ENCODE peak calls at places on chromosomes 2 and 18, in ten cellular contexts. One of them, this sample, is unnamed.

GRCh38 chr2:224802407-224802806 is 86.2 kb upstream of the CCDC195 start:
- DNase-seq in kidney: no peak
- DNase-seq in upper lobe of right lung: no peak
- DNase-seq in left ventricle myocardium inferior: no peak
- DNase-seq in keratinocyte: no peak
- DNase-seq in A549: no peak
- DNase-seq in RWPE1: no peak
- DNase-seq in caudate nucleus: no peak
- DNase-seq in pancreas: no peak
- DNase-seq in fibroblast of lung: no peak
- DNase-seq in this sample: no peak

GRCh38 chr2:197254776-197255521 is 55.6 kb downstream of the ANKRD44 start:
- DNase-seq in kidney: no peak
- DNase-seq in caudate nucleus: no peak
- DNase-seq in A549: no peak
- DNase-seq in pancreas: no peak
- DNase-seq in keratinocyte: no peak
- DNase-seq in fibroblast of lung: no peak
- DNase-seq in upper lobe of right lung: no peak
- DNase-seq in RWPE1: no peak
- DNase-seq in left ventricle myocardium inferior: no peak
- DNase-seq in this sample: no peak

GRCh38 chr2:159677654-159678053 is 34.7 kb upstream of the MARCHF7 start:
- DNase-seq in caudate nucleus: no peak
- DNase-seq in RWPE1: no peak
- DNase-seq in kidney: no peak
- DNase-seq in A549: peak
- DNase-seq in left ventricle myocardium inferior: no peak
- DNase-seq in upper lobe of right lung: no peak
- DNase-seq in fibroblast of lung: peak
- DNase-seq in keratinocyte: no peak
- DNase-seq in pancreas: no peak
- DNase-seq in this sample: no peak

GRCh38 chr18:681985-682384 is 24.5 kb downstream of the TYMS start:
- DNase-seq in kidney: no peak
- DNase-seq in upper lobe of right lung: no peak
- DNase-seq in A549: no peak
- DNase-seq in fibroblast of lung: no peak
- DNase-seq in left ventricle myocardium inferior: no peak
- DNase-seq in RWPE1: no peak
- DNase-seq in caudate nucleus: no peak
- DNase-seq in keratinocyte: no peak
- DNase-seq in pancreas: no peak
- DNase-seq in this sample: no peak

GRCh38 chr2:98295721-98296414 is 50.4 kb upstream of the CNGA3 start:
- DNase-seq in caudate nucleus: no peak
- DNase-seq in keratinocyte: no peak
- DNase-seq in kidney: no peak
- DNase-seq in A549: no peak
- DNase-seq in upper lobe of right lung: no peak
- DNase-seq in left ventricle myocardium inferior: no peak
- DNase-seq in fibroblast of lung: no peak
- DNase-seq in pancreas: no peak
- DNase-seq in RWPE1: no peak
- DNase-seq in this sample: no peak

GRCh38 chr18:3775996-3776395 is 326.0 kb downstream of the TGIF1 start:
- DNase-seq in RWPE1: no peak
- DNase-seq in upper lobe of right lung: no peak
- DNase-seq in caudate nucleus: no peak
- DNase-seq in left ventricle myocardium inferior: no peak
- DNase-seq in A549: no peak
- DNase-seq in keratinocyte: no peak
- DNase-seq in fibroblast of lung: no peak
- DNase-seq in pancreas: no peak
- DNase-seq in kidney: no peak
- DNase-seq in this sample: no peak

GRCh38 chr2:96669539-96670215 is 27.1 kb downstream of the FER1L5 start:
- DNase-seq in RWPE1: no peak
- DNase-seq in pancreas: peak
- DNase-seq in upper lobe of right lung: peak
- DNase-seq in caudate nucleus: no peak
- DNase-seq in A549: no peak
- DNase-seq in left ventricle myocardium inferior: no peak
- DNase-seq in kidney: no peak
- DNase-seq in fibroblast of lung: no peak
- DNase-seq in keratinocyte: no peak
- DNase-seq in this sample: no peak

GRCh38 chr18:50162486-50163304 is 32.3 kb downstream of the MYO5B start:
- DNase-seq in upper lobe of right lung: no peak
- DNase-seq in left ventricle myocardium inferior: no peak
- DNase-seq in fibroblast of lung: no peak
- DNase-seq in caudate nucleus: no peak
- DNase-seq in pancreas: no peak
- DNase-seq in kidney: no peak
- DNase-seq in keratinocyte: no peak
- DNase-seq in RWPE1: no peak
- DNase-seq in A549: no peak
- DNase-seq in this sample: no peak

GRCh38 chr2:113206251-113206650 is 32.5 kb downstream of the PSD4 start:
- DNase-seq in kidney: no peak
- DNase-seq in upper lobe of right lung: no peak
- DNase-seq in RWPE1: no peak
- DNase-seq in caudate nucleus: no peak
- DNase-seq in pancreas: no peak
- DNase-seq in fibroblast of lung: no peak
- DNase-seq in keratinocyte: no peak
- DNase-seq in A549: no peak
- DNase-seq in left ventricle myocardium inferior: no peak
- DNase-seq in this sample: no peak

GRCh38 chr2:45156605-45157004 is 147.4 kb upstream of the SIX2 start:
- DNase-seq in upper lobe of right lung: no peak
- DNase-seq in A549: no peak
- DNase-seq in caudate nucleus: no peak
- DNase-seq in fibroblast of lung: no peak
- DNase-seq in left ventricle myocardium inferior: no peak
- DNase-seq in pancreas: no peak
- DNase-seq in kidney: no peak
- DNase-seq in keratinocyte: no peak
- DNase-seq in RWPE1: no peak
- DNase-seq in this sample: no peak

GRCh38 chr2:119371111-119371510 is 4.3 kb downstream of the DBI start:
- DNase-seq in upper lobe of right lung: no peak
- DNase-seq in pancreas: no peak
- DNase-seq in RWPE1: no peak
- DNase-seq in keratinocyte: no peak
- DNase-seq in fibroblast of lung: no peak
- DNase-seq in caudate nucleus: peak
- DNase-seq in kidney: no peak
- DNase-seq in left ventricle myocardium inferior: no peak
- DNase-seq in A549: no peak
- DNase-seq in this sample: no peak

GRCh38 chr18:36349552-36349951 is 52.0 kb downstream of the FHOD3 start:
- DNase-seq in kidney: peak
- DNase-seq in RWPE1: no peak
- DNase-seq in caudate nucleus: no peak
- DNase-seq in keratinocyte: no peak
- DNase-seq in upper lobe of right lung: no peak
- DNase-seq in A549: peak
- DNase-seq in pancreas: no peak
- DNase-seq in left ventricle myocardium inferior: no peak
- DNase-seq in fibroblast of lung: no peak
- DNase-seq in this sample: no peak

GRCh38 chr2:239035361-239035814 is 187.5 kb downstream of the TWIST2 start:
- DNase-seq in upper lobe of right lung: peak
- DNase-seq in RWPE1: peak
- DNase-seq in left ventricle myocardium inferior: peak
- DNase-seq in A549: no peak
- DNase-seq in kidney: no peak
- DNase-seq in fibroblast of lung: no peak
- DNase-seq in keratinocyte: no peak
- DNase-seq in pancreas: peak
- DNase-seq in caudate nucleus: peak
- DNase-seq in this sample: no peak

DNA sequence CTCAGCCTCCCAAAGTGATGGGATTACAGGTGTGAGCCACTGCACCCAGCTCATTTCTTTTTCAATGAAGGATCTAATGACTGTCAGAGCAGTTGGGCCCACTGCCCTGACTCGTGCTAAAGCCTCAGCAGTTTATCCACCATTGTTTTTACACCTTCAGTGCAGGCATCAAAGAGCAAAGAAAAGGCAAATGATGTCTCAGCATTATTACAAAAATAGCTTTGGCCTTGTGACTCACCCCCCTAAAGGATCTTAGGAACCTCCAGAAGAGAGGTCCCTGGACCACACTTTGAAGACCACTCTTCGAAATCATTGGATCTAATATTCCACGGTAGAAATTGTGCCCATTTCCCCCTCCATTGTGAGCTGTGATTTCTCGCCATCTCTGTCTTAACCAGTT is 21.3 kb downstream of the MLPH start:
- DNase-seq in RWPE1: no peak
- DNase-seq in keratinocyte: no peak
- DNase-seq in A549: no peak
- DNase-seq in upper lobe of right lung: no peak
- DNase-seq in left ventricle myocardium inferior: no peak
- DNase-seq in fibroblast of lung: no peak
- DNase-seq in caudate nucleus: no peak
- DNase-seq in pancreas: no peak
- DNase-seq in kidney: no peak
- DNase-seq in this sample: no peak
- H3K27ac ChIP-seq in RWPE1: no peak
- H3K27ac ChIP-seq in keratinocyte: no peak
- H3K27ac ChIP-seq in A549: peak
- H3K27ac ChIP-seq in upper lobe of right lung: peak
- H3K27ac ChIP-seq in left ventricle myocardium inferior: no peak
- H3K27ac ChIP-seq in fibroblast of lung: no peak
- H3K27ac ChIP-seq in caudate nucleus: no peak
- H3K27ac ChIP-seq in pancreas: no peak
- H3K27ac ChIP-seq in kidney: no peak
- H3K27ac ChIP-seq in this sample: no peak

GRCh38 chr2:121148481-121148880 is 136.5 kb downstream of the TFCP2L1 start:
- DNase-seq in RWPE1: no peak
- DNase-seq in kidney: no peak
- DNase-seq in upper lobe of right lung: no peak
- DNase-seq in fibroblast of lung: no peak
- DNase-seq in caudate nucleus: no peak
- DNase-seq in left ventricle myocardium inferior: no peak
- DNase-seq in A549: no peak
- DNase-seq in keratinocyte: no peak
- DNase-seq in pancreas: no peak
- DNase-seq in this sample: no peak
- H3K27ac ChIP-seq in RWPE1: no peak
- H3K27ac ChIP-seq in kidney: no peak
- H3K27ac ChIP-seq in upper lobe of right lung: no peak
- H3K27ac ChIP-seq in fibroblast of lung: no peak
- H3K27ac ChIP-seq in caudate nucleus: no peak
- H3K27ac ChIP-seq in left ventricle myocardium inferior: peak
- H3K27ac ChIP-seq in A549: no peak
- H3K27ac ChIP-seq in keratinocyte: no peak
- H3K27ac ChIP-seq in pancreas: no peak
- H3K27ac ChIP-seq in this sample: no peak

DNA sequence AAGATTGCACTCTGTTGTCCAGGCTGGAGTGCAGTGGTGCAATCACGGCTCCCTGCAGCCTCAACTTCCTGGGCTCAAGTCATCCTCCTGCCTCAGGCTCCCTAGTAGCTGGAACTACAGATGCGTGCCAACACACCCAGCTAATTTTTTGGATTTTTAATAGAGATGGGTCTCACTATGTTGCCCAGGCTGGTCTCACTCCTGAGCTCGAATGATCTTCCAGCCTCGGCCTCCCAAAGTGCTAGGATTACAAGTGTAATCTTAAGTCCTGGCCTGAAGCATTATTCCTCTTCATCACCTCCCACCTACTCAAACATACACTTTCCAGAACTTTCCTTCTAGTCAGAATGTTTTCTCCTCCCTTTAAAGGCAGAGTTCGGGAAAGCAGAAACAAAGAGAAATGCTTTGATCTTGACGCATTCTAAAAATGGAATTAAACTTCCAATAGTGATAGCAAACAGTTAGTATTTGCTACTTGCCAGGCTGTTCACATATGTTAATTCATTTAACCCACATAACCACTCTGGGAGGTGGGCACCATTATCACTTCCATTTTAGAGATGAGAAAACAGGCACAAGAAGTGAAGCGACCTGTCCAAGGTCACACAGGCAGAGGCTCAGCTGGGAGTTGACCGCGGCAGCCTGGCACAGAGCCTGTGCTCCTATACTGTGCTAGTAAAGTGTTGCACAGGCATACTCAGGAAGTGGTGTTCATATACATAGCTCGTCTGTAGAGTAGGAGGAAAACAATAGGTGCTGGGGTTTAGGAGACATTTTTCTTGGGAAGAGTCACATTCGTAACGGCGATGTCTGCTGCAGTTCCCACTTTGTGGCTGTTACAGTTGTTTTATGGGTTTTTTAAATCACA is 24.6 kb downstream of the TEX44 start:
- DNase-seq in upper lobe of right lung: no peak
- DNase-seq in fibroblast of lung: no peak
- DNase-seq in A549: no peak
- DNase-seq in kidney: no peak
- DNase-seq in keratinocyte: no peak
- DNase-seq in left ventricle myocardium inferior: no peak
- DNase-seq in RWPE1: no peak
- DNase-seq in pancreas: no peak
- DNase-seq in caudate nucleus: no peak
- DNase-seq in this sample: no peak
- H3K27ac ChIP-seq in upper lobe of right lung: no peak
- H3K27ac ChIP-seq in fibroblast of lung: no peak
- H3K27ac ChIP-seq in A549: no peak
- H3K27ac ChIP-seq in kidney: no peak
- H3K27ac ChIP-seq in keratinocyte: peak
- H3K27ac ChIP-seq in left ventricle myocardium inferior: peak
- H3K27ac ChIP-seq in RWPE1: peak
- H3K27ac ChIP-seq in pancreas: no peak
- H3K27ac ChIP-seq in caudate nucleus: no peak
- H3K27ac ChIP-seq in this sample: peak

DNA sequence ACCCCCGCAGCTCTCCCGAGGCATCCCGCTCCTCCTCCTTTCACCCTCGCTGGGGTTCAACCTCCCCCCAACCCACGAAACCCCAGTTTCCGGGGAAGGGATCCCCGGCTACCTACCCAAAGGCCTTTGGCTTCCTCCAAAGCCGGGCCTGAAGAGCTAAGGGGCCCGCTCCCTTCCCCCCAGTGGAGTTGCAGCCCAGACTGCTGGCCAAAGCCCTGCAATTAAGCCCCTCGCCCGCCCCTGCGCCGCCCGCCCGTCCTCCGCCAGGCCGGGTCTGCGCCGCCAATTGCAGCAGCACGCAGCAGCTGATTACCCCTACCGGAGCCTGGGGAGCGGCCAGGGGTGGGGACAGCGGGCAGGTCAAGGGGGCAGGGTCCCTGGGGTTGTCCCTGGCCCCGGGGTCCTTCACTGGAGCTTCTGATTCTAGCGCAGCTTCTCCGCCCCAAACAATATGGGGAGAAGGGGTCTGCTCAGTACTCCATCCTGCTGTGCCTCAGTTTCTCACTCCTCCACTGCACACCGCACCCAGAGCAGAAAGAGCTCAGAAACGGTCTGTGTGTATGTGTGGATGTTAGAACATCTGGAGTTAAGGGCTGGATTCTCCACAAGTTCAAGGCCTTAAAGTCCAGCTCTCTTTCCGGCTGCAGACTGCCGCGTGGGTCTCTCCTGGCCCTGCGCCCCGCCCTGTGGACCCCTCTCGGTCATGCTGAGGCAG is 16.9 kb downstream of the WNT10A start:
- DNase-seq in left ventricle myocardium inferior: no peak
- DNase-seq in pancreas: no peak
- DNase-seq in keratinocyte: no peak
- DNase-seq in A549: no peak
- DNase-seq in kidney: peak
- DNase-seq in RWPE1: no peak
- DNase-seq in caudate nucleus: no peak
- DNase-seq in fibroblast of lung: no peak
- DNase-seq in upper lobe of right lung: no peak
- DNase-seq in this sample: peak
- H3K27ac ChIP-seq in left ventricle myocardium inferior: no peak
- H3K27ac ChIP-seq in pancreas: no peak
- H3K27ac ChIP-seq in keratinocyte: peak
- H3K27ac ChIP-seq in A549: no peak
- H3K27ac ChIP-seq in kidney: no peak
- H3K27ac ChIP-seq in RWPE1: peak
- H3K27ac ChIP-seq in caudate nucleus: peak
- H3K27ac ChIP-seq in fibroblast of lung: no peak
- H3K27ac ChIP-seq in upper lobe of right lung: no peak
- H3K27ac ChIP-seq in this sample: no peak

This sample was measured in right atrium auricular region.